ENCODE peak calls at places on chromosomes 12 and 14, in four cellular contexts. One of them, this sample, is unnamed.
A peak's percentile ranks its signal among the peaks of the same experiment; 100 is the strongest.

GRCh38 chr12:81859521-81859920 is 100.4 kb upstream of the PPFIA2 start:
- DNase-seq in K562: no peak
- DNase-seq in GM12891: no peak
- DNase-seq in GM12878: no peak
- DNase-seq in this sample: no peak

GRCh38 chr12:112107728-112108447 is 695 bp downstream of the NAA25 start:
- DNase-seq in GM12891: no peak
- DNase-seq in K562: peak; percentile 40
- DNase-seq in GM12878: no peak
- DNase-seq in this sample: peak; percentile 78

GRCh38 chr12:51593539-51593938 is 2.5 kb downstream of the SCN8A start:
- DNase-seq in K562: peak; percentile 19
- DNase-seq in GM12891: no peak
- DNase-seq in GM12878: no peak
- DNase-seq in this sample: peak; percentile 14

GRCh38 chr12:129773170-129773493 is 130.7 kb downstream of the TMEM132D start:
- DNase-seq in K562: no peak
- DNase-seq in GM12878: no peak
- DNase-seq in GM12891: no peak
- DNase-seq in this sample: no peak

GRCh38 chr12:11758087-11758837 is 108.8 kb downstream of the ETV6 start:
- DNase-seq in K562: no peak
- DNase-seq in GM12891: no peak
- DNase-seq in GM12878: no peak
- DNase-seq in this sample: no peak

GRCh38 chr12:6547987-6548386 is 7.9 kb downstream of the IFFO1 start:
- DNase-seq in GM12878: no peak
- DNase-seq in K562: no peak
- DNase-seq in GM12891: no peak
- DNase-seq in this sample: no peak

GRCh38 chr12:85367886-85368385 is 87.9 kb downstream of the ALX1 start:
- DNase-seq in GM12891: no peak
- DNase-seq in GM12878: no peak
- DNase-seq in K562: no peak
- DNase-seq in this sample: no peak

GRCh38 chr12:79673334-79673733 is 17.4 kb downstream of the PAWR start:
- DNase-seq in GM12891: no peak
- DNase-seq in GM12878: no peak
- DNase-seq in K562: no peak
- DNase-seq in this sample: no peak

GRCh38 chr12:53623986-53624385 is 2.2 kb downstream of the ATF7 start:
- DNase-seq in K562: peak; percentile 23
- DNase-seq in GM12891: no peak
- DNase-seq in GM12878: no peak
- DNase-seq in this sample: no peak

GRCh38 chr12:6965026-6965661 is 5.3 kb downstream of the PHB2 start:
- DNase-seq in GM12891: peak; percentile 82
- DNase-seq in K562: peak; percentile 79
- DNase-seq in GM12878: no peak
- DNase-seq in this sample: peak; percentile 86

GRCh38 chr14:46788994-46789393 is 137.4 kb upstream of the RPL10L start:
- DNase-seq in K562: no peak
- DNase-seq in GM12878: no peak
- DNase-seq in GM12891: no peak
- DNase-seq in this sample: no peak

GRCh38 chr12:94704452-94704871 is 54.1 kb upstream of the TMCC3 start:
- DNase-seq in K562: no peak
- DNase-seq in GM12878: no peak
- DNase-seq in GM12891: no peak
- DNase-seq in this sample: no peak

GRCh38 chr12:30450872-30451271 is 244.8 kb downstream of the IPO8 start:
- DNase-seq in GM12891: no peak
- DNase-seq in K562: peak; percentile 45
- DNase-seq in GM12878: no peak
- DNase-seq in this sample: no peak

GRCh38 chr12:63394994-63395393 is 244.0 kb upstream of the AVPR1A start:
- DNase-seq in GM12878: no peak
- DNase-seq in K562: no peak
- DNase-seq in GM12891: no peak
- DNase-seq in this sample: no peak

GRCh38 chr12:30134229-30134628 is 350.5 kb upstream of the TMTC1 start:
- DNase-seq in GM12878: no peak
- DNase-seq in GM12891: no peak
- DNase-seq in K562: peak; percentile 25
- DNase-seq in this sample: no peak

GRCh38 chr14:51176819-51177218 is 63.2 kb upstream of the TMX1 start:
- DNase-seq in GM12891: no peak
- DNase-seq in GM12878: no peak
- DNase-seq in K562: no peak
- DNase-seq in this sample: no peak

GRCh38 chr14:50530358-50530757 is 2.0 kb downstream of the MAP4K5 start:
- DNase-seq in GM12878: no peak
- DNase-seq in K562: no peak
- DNase-seq in GM12891: no peak
- DNase-seq in this sample: no peak

GRCh38 chr14:26851793-26852192 is 254.0 kb upstream of the NOVA1 start:
- DNase-seq in K562: no peak
- DNase-seq in GM12878: no peak
- DNase-seq in GM12891: no peak
- DNase-seq in this sample: no peak

GRCh38 chr14:104172880-104173279 is 34.5 kb downstream of the KIF26A start:
- DNase-seq in GM12891: no peak
- DNase-seq in GM12878: no peak
- DNase-seq in K562: no peak
- DNase-seq in this sample: no peak

GRCh38 chr14:88452231-88452630 is 66.8 kb downstream of the SPATA7 start:
- DNase-seq in GM12878: no peak
- DNase-seq in GM12891: no peak
- DNase-seq in K562: no peak
- DNase-seq in this sample: no peak

GRCh38 chr12:21453312-21453852 is 15.9 kb downstream of the PYROXD1 start:
- DNase-seq in K562: no peak
- DNase-seq in GM12891: no peak
- DNase-seq in GM12878: peak; percentile 35
- DNase-seq in this sample: no peak

GRCh38 chr14:70934502-70935134 is 27.4 kb downstream of the PCNX1 start:
- DNase-seq in GM12891: no peak
- DNase-seq in K562: no peak
- DNase-seq in GM12878: peak; percentile 34
- DNase-seq in this sample: no peak
- TF ChIP-seq SPI1 in GM12891: no peak
- TF ChIP-seq SPI1 in K562: no peak
- TF ChIP-seq SPI1 in GM12878: no peak
- TF ChIP-seq SPI1 in this sample: no peak

DNA sequence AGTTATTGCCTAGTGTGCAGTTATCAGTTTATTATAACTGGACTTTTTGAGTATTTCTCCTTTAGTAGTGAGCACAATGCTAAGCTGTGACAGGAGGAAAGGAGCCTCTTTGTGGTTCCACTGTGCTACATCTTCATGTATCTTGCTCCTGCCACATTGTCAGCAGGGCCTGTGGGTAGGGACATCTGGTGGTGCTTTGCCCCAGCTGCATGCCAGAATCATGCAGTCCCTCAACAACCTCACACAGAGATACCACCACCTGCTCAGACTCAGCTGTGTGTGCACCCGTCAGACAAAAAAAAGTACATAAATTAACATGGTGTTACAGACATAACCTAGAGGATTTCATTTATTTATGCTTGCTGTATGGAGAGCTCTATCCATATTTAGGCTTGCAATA is 51.1 kb downstream of the MIS18BP1 start:
- DNase-seq in GM12891: no peak
- DNase-seq in GM12878: no peak
- DNase-seq in K562: peak; percentile 3
- DNase-seq in this sample: no peak
- TF ChIP-seq SPI1 in GM12891: no peak
- TF ChIP-seq SPI1 in GM12878: no peak
- TF ChIP-seq SPI1 in K562: no peak
- TF ChIP-seq SPI1 in this sample: no peak

GRCh38 chr14:23933706-23934105 is 19.9 kb upstream of the DHRS4 start:
- DNase-seq in K562: no peak
- DNase-seq in GM12891: no peak
- DNase-seq in GM12878: no peak
- DNase-seq in this sample: no peak
- TF ChIP-seq SPI1 in K562: no peak
- TF ChIP-seq SPI1 in GM12891: no peak
- TF ChIP-seq SPI1 in GM12878: no peak
- TF ChIP-seq SPI1 in this sample: no peak

DNA sequence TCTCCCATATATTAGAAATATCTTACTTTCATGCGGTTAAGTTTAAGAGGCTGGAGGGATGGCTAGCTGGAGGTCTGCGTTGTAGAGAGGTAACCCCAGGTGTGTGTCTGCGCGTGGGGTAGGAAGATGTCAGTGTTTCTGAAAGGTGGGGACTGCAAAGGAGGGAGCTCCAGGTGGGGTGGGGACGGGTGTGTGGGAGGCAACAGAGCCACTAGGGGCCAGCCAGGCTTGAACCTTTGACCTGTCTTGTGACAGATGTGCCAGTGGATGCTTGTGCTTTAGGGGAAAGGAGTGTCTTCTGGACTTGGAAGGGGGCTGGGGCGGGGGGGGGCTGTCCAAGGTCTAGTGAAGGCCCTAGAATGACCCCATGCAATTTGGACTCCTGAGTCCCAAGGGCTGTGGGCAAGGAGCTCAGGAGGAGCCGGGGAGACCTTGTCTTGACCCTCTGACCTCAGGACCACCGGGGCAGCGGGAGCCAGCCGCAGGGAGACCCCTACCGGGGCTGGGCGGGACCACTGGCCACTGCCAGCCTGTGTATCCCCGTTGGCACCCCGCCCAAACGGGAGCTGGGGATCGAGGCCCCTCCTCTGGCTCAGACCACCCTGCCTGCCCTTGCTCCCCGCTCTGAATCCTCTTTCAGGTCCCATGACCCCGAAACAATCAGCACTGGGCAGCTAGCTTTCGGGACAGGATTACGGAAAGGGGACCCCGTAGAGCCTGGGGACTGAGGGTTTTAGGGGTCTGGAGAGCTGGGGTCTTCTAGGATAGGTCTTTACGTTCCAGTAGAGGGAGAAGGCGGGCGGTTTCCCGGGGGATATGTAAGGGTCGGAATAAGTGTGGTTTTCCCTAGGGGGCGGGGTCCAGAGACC is 1.1 kb downstream of the GLI1 start:
- DNase-seq in K562: no peak
- DNase-seq in GM12891: no peak
- DNase-seq in GM12878: no peak
- DNase-seq in this sample: no peak
- TF ChIP-seq SPI1 in K562: no peak
- TF ChIP-seq SPI1 in GM12891: no peak
- TF ChIP-seq SPI1 in GM12878: no peak
- TF ChIP-seq SPI1 in this sample: no peak

GRCh38 chr14:59159169-59159568 is 29.3 kb upstream of the DAAM1 start:
- DNase-seq in GM12891: no peak
- DNase-seq in K562: no peak
- DNase-seq in GM12878: no peak
- DNase-seq in this sample: no peak

GRCh38 chr14:59161571-59162175 is 26.8 kb upstream of the DAAM1 start:
- DNase-seq in GM12878: no peak
- DNase-seq in GM12891: no peak
- DNase-seq in K562: no peak
- DNase-seq in this sample: peak; percentile 27

GRCh38 chr14:59155886-59156285 is 32.6 kb upstream of the DAAM1 start:
- DNase-seq in GM12878: no peak
- DNase-seq in GM12891: no peak
- DNase-seq in K562: no peak
- DNase-seq in this sample: no peak

GRCh38 chr14:59166258-59166657 is 22.2 kb upstream of the DAAM1 start:
- DNase-seq in GM12878: no peak
- DNase-seq in K562: no peak
- DNase-seq in GM12891: no peak
- DNase-seq in this sample: no peak

GRCh38 chr14:59160492-59160891 is 28.0 kb upstream of the DAAM1 start:
- DNase-seq in GM12891: no peak
- DNase-seq in GM12878: no peak
- DNase-seq in K562: no peak
- DNase-seq in this sample: no peak
- TF ChIP-seq SPI1 in GM12891: no peak
- TF ChIP-seq SPI1 in GM12878: no peak
- TF ChIP-seq SPI1 in K562: no peak
- TF ChIP-seq SPI1 in this sample: no peak

DNA sequence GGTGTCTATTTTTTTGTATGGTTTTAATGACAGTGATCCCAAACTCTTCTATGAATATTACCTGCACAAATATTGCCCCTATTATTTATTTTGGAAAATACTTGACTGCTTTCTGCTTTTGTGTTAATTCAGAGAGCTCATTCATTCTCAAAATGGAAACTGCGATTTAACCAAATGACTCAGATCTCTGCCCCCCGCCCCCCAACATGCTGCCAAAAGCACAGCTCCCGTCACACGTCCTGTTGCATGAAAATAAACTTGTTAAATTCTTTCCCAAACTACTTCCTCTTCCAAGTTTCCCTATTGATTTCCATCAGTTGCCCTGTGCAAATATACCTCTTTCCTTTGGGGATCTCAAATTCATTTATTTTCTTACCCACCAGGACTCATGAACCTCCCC is 18.0 kb upstream of the NRDE2 start:
- DNase-seq in GM12891: peak; percentile 23
- DNase-seq in GM12878: no peak
- DNase-seq in K562: no peak
- DNase-seq in this sample: no peak
- TF ChIP-seq SPI1 in GM12891: no peak
- TF ChIP-seq SPI1 in GM12878: no peak
- TF ChIP-seq SPI1 in K562: no peak
- TF ChIP-seq SPI1 in this sample: no peak

GRCh38 chr12:47988073-47989022 is 15.9 kb downstream of the COL2A1 start:
- DNase-seq in GM12891: no peak
- DNase-seq in GM12878: no peak
- DNase-seq in K562: no peak
- DNase-seq in this sample: no peak

GRCh38 chr12:47991106-47991550 is 13.1 kb downstream of the COL2A1 start:
- DNase-seq in K562: no peak
- DNase-seq in GM12878: no peak
- DNase-seq in GM12891: no peak
- DNase-seq in this sample: no peak

GRCh38 chr12:47989023-47989417 is 15.3 kb downstream of the COL2A1 start:
- DNase-seq in GM12891: no peak
- DNase-seq in GM12878: no peak
- DNase-seq in K562: no peak
- DNase-seq in this sample: no peak

GRCh38 chr12:47990351-47991105 is 13.7 kb downstream of the COL2A1 start:
- DNase-seq in GM12891: peak; percentile 72
- DNase-seq in GM12878: peak; percentile 58
- DNase-seq in K562: no peak
- DNase-seq in this sample: peak; percentile 74

DNA sequence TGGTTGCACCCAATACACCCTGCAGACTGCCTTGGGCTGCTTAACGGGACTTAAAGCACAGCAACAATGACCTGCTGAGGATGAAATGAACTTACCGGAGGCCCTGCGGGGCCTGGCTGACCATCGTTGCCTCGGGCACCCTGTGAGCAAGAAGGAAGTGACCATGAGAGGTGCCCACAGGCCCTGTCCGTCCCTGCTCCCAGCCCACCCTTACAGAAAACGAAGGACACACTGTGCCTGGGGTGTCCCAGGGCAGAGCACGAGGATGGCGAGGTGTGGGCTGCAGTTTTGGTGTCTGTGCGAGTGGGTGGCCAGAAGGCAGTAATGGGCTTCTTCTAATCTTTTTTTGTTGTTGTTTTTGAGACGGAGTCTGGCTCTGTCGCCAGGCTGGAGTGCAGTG is 14.6 kb downstream of the COL2A1 start:
- DNase-seq in GM12878: no peak
- DNase-seq in GM12891: no peak
- DNase-seq in K562: no peak
- DNase-seq in this sample: no peak
- TF ChIP-seq SPI1 in GM12878: no peak
- TF ChIP-seq SPI1 in GM12891: no peak
- TF ChIP-seq SPI1 in K562: no peak
- TF ChIP-seq SPI1 in this sample: no peak